ENCODE peak calls at places on chromosomes 16 and 17, in seven cellular contexts. E, F, T, A, J, K and M are unnamed samples.
A peak's percentile ranks its signal among the peaks of the same experiment; 100 is the strongest.

GRCh38 chr17:9959377-9959981 is 54.4 kb upstream of the RCVRN start:
- DNase-seq in E (no peak), F (peak; percentile 16), T (no peak), A (no peak), J (peak; percentile 42), K (no peak), M (no peak)

GRCh38 chr17:81189670-81190530 is 23.9 kb upstream of the AATK start:
- DNase-seq in E (no peak), F (no peak), T (no peak), A (no peak), J (no peak), K (no peak), M (no peak)

GRCh38 chr17:72368191-72368590 is 247.4 kb downstream of the SOX9 start:
- DNase-seq in E (no peak), F (no peak), T (no peak), A (no peak), J (no peak), K (no peak), M (no peak)

GRCh38 chr17:58200024-58200633 is 7.6 kb downstream of the EPX start:
- DNase-seq in E (no peak), F (peak; percentile 40), T (peak; percentile 46), A (peak; percentile 32), J (peak; percentile 42), K (peak; percentile 64), M (no peak)

GRCh38 chr17:47733047-47733413 is at the start of gene TBX21:
- DNase-seq in E (peak; percentile 74), F (peak; percentile 87), T (peak; percentile 74), A (peak; percentile 81), J (peak; percentile 70), K (peak; percentile 83), M (no peak)

GRCh38 chr17:9291912-9292562 is 270.7 kb downstream of the NTN1 start:
- DNase-seq in E (peak; percentile 50), F (peak; percentile 43), T (peak; percentile 42), A (no peak), J (peak; percentile 36), K (peak; percentile 54), M (no peak)

GRCh38 chr17:48510761-48511604 is 19.8 kb downstream of the HOXB1 start:
- DNase-seq in E (no peak), F (no peak), T (no peak), A (no peak), J (no peak), K (no peak), M (no peak)

GRCh38 chr16:25580071-25580470 is 111.7 kb upstream of the HS3ST4 start:
- DNase-seq in E (no peak), F (no peak), T (no peak), A (no peak), J (no peak), K (no peak), M (no peak)

DNA sequence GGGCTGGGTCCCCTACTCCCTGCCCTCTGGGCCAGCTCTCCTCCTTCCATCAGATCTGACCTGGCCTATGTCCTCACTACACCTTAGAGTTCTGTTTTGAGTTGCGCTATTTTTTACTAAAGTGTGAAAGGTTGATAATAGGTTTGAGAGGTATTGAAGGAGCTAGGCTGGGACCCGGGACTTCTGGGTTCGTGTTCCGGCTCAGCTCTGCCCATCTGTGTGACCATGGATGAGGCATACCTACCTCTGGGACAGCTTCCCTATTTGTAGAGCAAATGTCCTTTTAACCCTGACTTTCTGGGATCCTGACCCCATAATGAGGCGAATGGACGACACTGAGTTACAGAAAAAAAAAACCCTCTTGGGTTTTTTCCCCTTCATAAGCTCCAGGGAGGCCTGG is 36.0 kb downstream of the IL21R start:
- DNase-seq in E (no peak), F (no peak), T (no peak), A (no peak), J (no peak), K (no peak), M (no peak)
- H3K36me3 ChIP-seq in E (no peaks in the 10 kb centered on the region), F (no peaks in the 10 kb centered on the region), T (no peaks in the 10 kb centered on the region), A (peaks cover 54% of the 10 kb centered on the region), J (no peaks in the 10 kb centered on the region), K (no peaks in the 10 kb centered on the region), M (no peaks in the 10 kb centered on the region)

GRCh38 chr16:3115561-3115960 is 3.2 kb downstream of the ZNF205 start:
- DNase-seq in E (no peak), F (no peak), T (no peak), A (no peak), J (no peak), K (no peak), M (no peak)
- TF ChIP-seq CTCF in E (no peak), F (no peak), T (no peak), A (no peak), J (no peak), K (no peak), M (no peak)

GRCh38 chr17:50394711-50395110 is 2.6 kb downstream of the LRRC59 start:
- DNase-seq in E (no peak), F (no peak), T (no peak), A (no peak), J (no peak), K (no peak), M (no peak)

GRCh38 chr17:50393700-50394099 is 3.6 kb downstream of the LRRC59 start:
- DNase-seq in E (no peak), F (no peak), T (no peak), A (no peak), J (no peak), K (no peak), M (no peak)

GRCh38 chr17:50397111-50397918 is at the start of gene LRRC59:
- DNase-seq in E (peak; percentile 94), F (peak; percentile 94), T (peak; percentile 92), A (peak; percentile 92), J (peak; percentile 92), K (peak; percentile 94), M (peak; percentile 34)

GRCh38 chr17:50396261-50397110 is 837 bp downstream of the LRRC59 start:
- DNase-seq in E (peak; percentile 81), F (peak; percentile 73), T (peak; percentile 83), A (no peak), J (no peak), K (peak; percentile 62), M (no peak)

DNA sequence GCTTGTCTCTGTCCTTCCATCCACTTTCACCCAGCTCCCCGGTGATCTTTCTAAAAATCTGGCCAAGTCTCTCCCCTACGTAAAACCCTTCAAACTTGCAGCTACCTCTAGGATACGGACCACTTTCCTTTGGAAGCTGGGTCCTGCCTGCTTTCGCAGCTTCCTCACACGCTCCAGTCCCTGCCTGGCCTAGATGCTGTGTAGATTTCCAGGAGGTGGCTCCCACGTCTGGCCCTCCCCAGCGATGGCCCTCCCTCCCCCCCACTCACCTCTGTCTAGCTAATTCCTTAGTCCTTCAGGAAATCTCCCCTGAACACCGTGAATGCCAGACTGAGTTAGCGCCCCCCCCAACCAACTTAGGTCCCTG is 579 bp upstream of the LRRC59 start:
- DNase-seq in E (no peak), F (no peak), T (no peak), A (no peak), J (no peak), K (no peak), M (no peak)
- H3K4me3 ChIP-seq in E (peak overlapping the region; percentile 87), F (peak overlapping the region; percentile 96), T (peak overlapping the region; percentile 90), A (peak overlapping the region; percentile 78), J (peak overlapping the region; percentile 67), K (peak overlapping the region; percentile 95), M (no peak overlapping the region)

DNA sequence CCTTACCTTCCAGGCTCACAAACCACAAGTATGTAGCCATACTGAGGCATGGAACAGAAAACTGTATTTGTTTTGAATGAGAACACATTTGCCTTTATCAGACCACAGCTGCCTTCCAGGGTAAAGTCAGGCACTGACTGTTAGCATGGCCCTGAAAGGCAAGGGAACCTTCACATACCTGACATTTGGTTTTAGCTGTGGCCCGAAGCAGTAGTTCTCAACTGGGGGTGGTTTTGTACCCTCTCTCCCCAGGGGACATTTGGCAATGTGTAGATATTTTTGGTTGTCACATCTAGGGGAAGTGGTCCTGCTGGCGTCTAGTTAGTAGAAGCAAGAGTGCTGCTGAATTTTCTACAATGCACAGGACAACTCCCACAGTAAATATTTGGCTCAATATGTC is 9.2 kb downstream of the HERPUD1 start:
- DNase-seq in E (no peak), F (no peak), T (no peak), A (no peak), J (no peak), K (no peak), M (no peak)
- H3K36me3 ChIP-seq in E (peaks cover 100% of the 10 kb centered on the region), F (no peaks in the 10 kb centered on the region), T (peaks cover 99% of the 10 kb centered on the region), A (peaks cover 67% of the 10 kb centered on the region), J (peaks cover 99% of the 10 kb centered on the region), K (peaks cover 31% of the 10 kb centered on the region), M (peaks cover 13% of the 10 kb centered on the region)

DNA sequence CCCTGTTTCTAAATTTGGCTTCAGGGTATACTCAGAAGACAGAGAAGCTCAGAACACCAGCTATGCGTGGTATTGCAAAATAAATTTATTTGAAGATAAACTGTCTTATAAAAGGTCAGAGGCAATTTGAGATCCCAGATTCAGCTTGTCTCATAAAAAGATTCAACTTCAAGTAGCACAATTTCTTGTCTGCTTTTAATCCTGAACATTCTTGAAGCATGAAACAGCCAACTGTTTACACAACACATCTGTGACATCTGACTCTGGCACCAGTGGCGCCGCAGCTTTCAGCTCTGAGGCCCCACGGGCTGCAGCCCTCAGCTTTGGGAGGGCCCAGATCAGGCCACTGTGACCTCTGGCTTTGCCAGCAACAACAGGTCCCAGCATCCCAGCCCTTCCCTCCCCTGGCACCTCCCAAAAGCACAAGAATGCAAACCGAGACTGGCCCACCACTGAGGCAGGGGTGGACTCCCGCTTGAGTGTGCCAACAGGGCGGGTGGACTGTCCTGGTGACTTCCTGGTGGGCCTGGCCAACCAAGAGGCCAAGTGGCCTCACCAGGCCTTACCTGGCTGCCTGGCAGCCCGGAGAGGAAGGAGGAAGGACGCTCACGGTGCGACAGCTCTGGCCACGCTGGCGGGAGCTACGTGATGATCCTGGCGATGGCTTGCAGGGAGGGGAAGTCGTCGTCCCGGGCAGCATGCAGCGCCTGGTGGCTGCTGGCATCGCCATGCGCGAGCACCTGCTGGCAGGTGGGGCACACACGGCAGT is 8.0 kb downstream of the SYNGR3 start:
- DNase-seq in E (no peak), F (no peak), T (no peak), A (no peak), J (no peak), K (peak; percentile 86), M (no peak)
- TF ChIP-seq CTCF in E (no peak), F (no peak), T (no peak), A (no peak), J (no peak), K (no peak), M (no peak)

GRCh38 chr17:19744492-19744891 is 3.6 kb downstream of the ALDH3A1 start:
- DNase-seq in E (no peak), F (peak; percentile 30), T (no peak), A (no peak), J (no peak), K (no peak), M (no peak)
- H3K4me3 ChIP-seq in E (peak overlapping the region; percentile 61), F (peak overlapping the region; percentile 43), T (peak overlapping the region; percentile 54), A (peak overlapping the region; percentile 31), J (peak overlapping the region; percentile 61), K (peak overlapping the region; percentile 68), M (peak overlapping the region; percentile 32)

GRCh38 chr16:75745242-75745641 is 19.0 kb upstream of the CPHXL start:
- DNase-seq in E (no peak), F (no peak), T (no peak), A (no peak), J (no peak), K (no peak), M (no peak)
- H3K36me3 ChIP-seq in E (no peaks in the 10 kb centered on the region), F (no peaks in the 10 kb centered on the region), T (no peaks in the 10 kb centered on the region), A (no peaks in the 10 kb centered on the region), J (no peaks in the 10 kb centered on the region), K (no peaks in the 10 kb centered on the region), M (no peaks in the 10 kb centered on the region)